ENCODE peak calls at places on chromosomes 5 and 9, in eight cellular contexts. T is gastrocnemius medialis; N is body of pancreas; O is adrenal gland; S is heart left ventricle; P is neural progenitor cell; D is SK-N-SH; L is CD8-positive, alpha-beta T cell. B is an unnamed sample.

GRCh38 chr9:61668846-61669245 is 479.0 kb downstream of the SPATA31A7 start:
- DNase-seq in D (no peak), N (no peak), S (peak; percentile 7), O (no peak), P (no peak), T (no peak), L (no peak), B (no peak)

GRCh38 chr9:1421436-1421835 is 371.3 kb downstream of the DMRT2 start:
- DNase-seq in O (no peak), T (no peak), L (no peak), S (no peak), D (no peak), P (no peak), N (no peak), B (no peak)

GRCh38 chr5:150036513-150036912 is 36.0 kb downstream of the HMGXB3 start:
- DNase-seq in O (peak; percentile 95), D (no peak), S (no peak), L (no peak), N (peak; percentile 33), P (no peak), T (peak; percentile 84), B (no peak)

GRCh38 chr5:74314906-74315305 is 325.6 kb downstream of the ENC1 start:
- DNase-seq in S (no peak), P (no peak), N (no peak), D (no peak), L (no peak), T (no peak), O (no peak), B (no peak)

GRCh38 chr5:106822851-106823250 is 847.9 kb downstream of the EFNA5 start:
- DNase-seq in D (no peak), T (no peak), L (no peak), O (no peak), S (no peak), P (no peak), N (no peak), B (no peak)

GRCh38 chr5:171599396-171599795 is 179.9 kb downstream of the FGF18 start:
- DNase-seq in P (no peak), S (peak; percentile 44), N (peak; percentile 21), T (no peak), D (no peak), L (no peak), O (no peak), B (no peak)

GRCh38 chr9:91077624-91078023 is 276.0 kb downstream of the SYK start:
- DNase-seq in N (no peak), D (no peak), S (no peak), L (no peak), P (no peak), T (no peak), O (no peak), B (no peak)

GRCh38 chr5:91978221-91978882 is 595.2 kb upstream of the ARRDC3 start:
- DNase-seq in P (no peak), N (no peak), O (no peak), T (no peak), L (no peak), D (no peak), S (no peak), B (no peak)

GRCh38 chr5:171162602-171163001 is 146.4 kb upstream of the TLX3 start:
- DNase-seq in S (no peak), D (peak; percentile 38), O (no peak), T (no peak), P (peak; percentile 77), L (no peak), N (no peak), B (no peak)

GRCh38 chr9:122498883-122499288 is 11.7 kb upstream of the OR1J2 start:
- DNase-seq in P (peak; percentile 24), D (peak; percentile 45), L (peak; percentile 14), S (no peak), O (peak; percentile 20), N (peak; percentile 13), T (no peak), B (no peak)

GRCh38 chr9:86315088-86315487 is 32.8 kb upstream of the ISCA1 start:
- DNase-seq in T (no peak), P (no peak), D (no peak), S (no peak), O (no peak), N (no peak), L (no peak), B (no peak)

GRCh38 chr9:86322973-86323644 is 31.1 kb downstream of the TUT7 start:
- DNase-seq in N (no peak), T (no peak), S (no peak), D (no peak), L (no peak), P (no peak), O (no peak), B (no peak)

GRCh38 chr9:86321373-86321772 is 32.8 kb downstream of the TUT7 start:
- DNase-seq in P (no peak), D (no peak), S (no peak), N (no peak), T (no peak), L (no peak), O (peak; percentile 29), B (no peak)

GRCh38 chr9:86318187-86318586 is 35.8 kb upstream of the ISCA1 start:
- DNase-seq in L (no peak), O (no peak), T (no peak), P (no peak), D (no peak), N (no peak), S (no peak), B (no peak)
- H3K36me3 ChIP-seq in L (peaks cover 38% of the 10 kb centered on the region), O (no peaks in the 10 kb centered on the region), T (peaks cover 87% of the 10 kb centered on the region), P (no peaks in the 10 kb centered on the region), D (peaks cover 88% of the 10 kb centered on the region), N (peaks cover 6% of the 10 kb centered on the region), S (no peaks in the 10 kb centered on the region), B (peaks cover 9% of the 10 kb centered on the region)

DNA sequence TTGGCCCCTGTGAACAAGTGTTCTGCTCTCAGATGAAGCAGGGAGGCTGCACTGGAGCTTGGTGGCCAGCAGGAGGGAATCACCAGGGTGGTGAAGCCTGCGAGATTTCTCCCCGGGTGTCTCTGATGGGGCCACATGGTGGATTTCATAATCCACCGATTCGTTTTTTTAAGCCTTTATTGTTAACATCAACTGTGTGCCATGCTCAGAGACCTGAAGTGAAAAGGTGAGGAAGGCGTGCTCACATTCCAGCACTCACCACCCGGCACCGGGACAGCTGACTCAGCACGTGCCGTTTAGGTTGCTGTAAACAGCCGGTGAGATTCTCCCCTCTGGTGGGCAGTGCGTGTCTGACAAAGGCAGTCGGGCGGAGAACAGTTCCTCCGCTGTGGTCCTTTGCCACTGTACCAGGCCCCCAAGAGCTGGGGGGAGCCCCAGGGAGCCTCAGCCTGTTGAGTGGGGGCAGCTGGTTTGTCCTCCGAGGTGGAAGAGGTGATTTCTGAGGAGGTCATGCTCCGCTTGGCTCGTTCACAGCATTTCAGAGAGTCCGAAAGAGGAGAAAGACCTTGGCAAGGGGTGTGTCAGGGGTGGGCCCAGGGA is 12.7 kb upstream of the AHRR start:
- DNase-seq in T (no peak), P (peak; percentile 26), N (no peak), L (no peak), D (peak; percentile 39), O (peak; percentile 41), S (peak; percentile 11), B (peak; percentile 33)
- TF ChIP-seq CTCF in T (no peak), P (peak; percentile 26), N (no peak), L (no peak), D (peak; percentile 16), O (peak; percentile 32), S (no peak), B (no peak)

GRCh38 chr5:123094919-123095693 is 6.1 kb downstream of the PRDM6 start:
- DNase-seq in L (no peak), D (peak; percentile 76), N (no peak), T (no peak), O (no peak), S (no peak), P (peak; percentile 76), B (no peak)

GRCh38 chr5:123093279-123094226 is 4.5 kb downstream of the PRDM6 start:
- DNase-seq in S (no peak), L (no peak), O (no peak), N (no peak), P (peak; percentile 72), T (no peak), D (peak; percentile 58), B (no peak)

GRCh38 chr5:123095694-123096120 is 6.7 kb downstream of the PRDM6 start:
- DNase-seq in S (no peak), N (no peak), D (no peak), T (no peak), L (no peak), O (no peak), P (no peak), B (no peak)

GRCh38 chr5:123092696-123093095 is 3.7 kb downstream of the PRDM6 start:
- DNase-seq in T (no peak), D (no peak), N (no peak), P (peak; percentile 39), O (no peak), S (no peak), L (no peak), B (no peak)

GRCh38 chr5:123094227-123094918 is 5.3 kb downstream of the PRDM6 start:
- DNase-seq in O (no peak), S (no peak), N (no peak), D (peak; percentile 62), L (no peak), P (peak; percentile 34), T (no peak), B (no peak)
- H3K4me3 ChIP-seq in O (no peak overlapping the region), S (no peak overlapping the region), N (no peak overlapping the region), D (no peak overlapping the region), L (no peak overlapping the region), P (peak overlapping the region; percentile 44), T (no peak overlapping the region), B (no peak overlapping the region)

DNA sequence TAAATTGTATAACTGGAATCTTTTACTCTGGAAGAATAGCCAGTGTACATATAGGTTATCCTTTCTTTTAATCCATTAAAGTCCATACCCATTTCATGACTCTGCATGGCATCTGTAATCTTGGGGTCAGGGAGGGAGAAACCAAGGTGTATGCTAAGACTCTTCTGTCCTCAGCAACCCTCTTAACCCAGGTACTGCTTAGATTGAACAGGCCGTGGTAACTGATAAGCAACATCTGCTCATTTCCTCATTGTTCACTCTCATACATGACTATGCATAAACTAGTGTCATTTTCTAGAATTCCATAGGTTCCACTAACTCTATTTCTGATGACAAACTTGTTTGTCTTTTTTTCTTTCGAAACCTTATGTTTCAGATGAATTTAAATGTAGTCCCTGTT is 69.3 kb upstream of the IFNE start:
- DNase-seq in P (no peak), S (no peak), D (no peak), T (no peak), N (no peak), L (no peak), O (no peak), B (no peak)
- H3K36me3 ChIP-seq in P (no peaks in the 10 kb centered on the region), S (no peaks in the 10 kb centered on the region), D (no peaks in the 10 kb centered on the region), T (no peaks in the 10 kb centered on the region), N (no peaks in the 10 kb centered on the region), L (no peaks in the 10 kb centered on the region), O (no peaks in the 10 kb centered on the region), B (no peaks in the 10 kb centered on the region)

GRCh38 chr5:156051972-156052371 is 275.0 kb upstream of the SGCD start:
- DNase-seq in P (peak; percentile 29), L (no peak), D (no peak), S (no peak), N (no peak), O (no peak), T (no peak), B (no peak)
- TF ChIP-seq CTCF in P (peak; percentile 47), L (no peak), D (no peak), S (no peak), N (no peak), O (no peak), T (no peak), B (no peak)